ENCODE peak calls at places on chromosomes 1 and 21, in five cellular contexts. One of them, this sample, is unnamed.

GRCh38 chr1:189597083-189597482 is 880.6 kb downstream of the BRINP3 start:
- DNase-seq in HT-29: peak
- DNase-seq in stimulated activated CD4-positive, alpha-beta T cell treated with anti-CD3 and anti-CD28 coated beads, Interleukin-2, amount 100 ng/mL, for 48 hours: no peak
- DNase-seq in occipital lobe: no peak
- DNase-seq in T-helper 9 cell: no peak
- DNase-seq in this sample: no peak

GRCh38 chr21:45534591-45535331 is 7.5 kb downstream of the SLC19A1 start:
- DNase-seq in HT-29: peak
- DNase-seq in stimulated activated CD4-positive, alpha-beta T cell treated with anti-CD3 and anti-CD28 coated beads, Interleukin-2, amount 100 ng/mL, for 48 hours: no peak
- DNase-seq in occipital lobe: peak
- DNase-seq in T-helper 9 cell: no peak
- DNase-seq in this sample: no peak

GRCh38 chr1:220918285-220918951 is 39.2 kb downstream of the HLX start:
- DNase-seq in HT-29: no peak
- DNase-seq in stimulated activated CD4-positive, alpha-beta T cell treated with anti-CD3 and anti-CD28 coated beads, Interleukin-2, amount 100 ng/mL, for 48 hours: no peak
- DNase-seq in occipital lobe: no peak
- DNase-seq in T-helper 9 cell: no peak
- DNase-seq in this sample: no peak

GRCh38 chr1:14946567-14947285 is 206.8 kb upstream of the TMEM51 start:
- DNase-seq in HT-29: peak
- DNase-seq in stimulated activated CD4-positive, alpha-beta T cell treated with anti-CD3 and anti-CD28 coated beads, Interleukin-2, amount 100 ng/mL, for 48 hours: no peak
- DNase-seq in occipital lobe: no peak
- DNase-seq in T-helper 9 cell: no peak
- DNase-seq in this sample: no peak

GRCh38 chr1:119829636-119830035 is 18.4 kb upstream of the REG4 start:
- DNase-seq in HT-29: no peak
- DNase-seq in stimulated activated CD4-positive, alpha-beta T cell treated with anti-CD3 and anti-CD28 coated beads, Interleukin-2, amount 100 ng/mL, for 48 hours: no peak
- DNase-seq in occipital lobe: no peak
- DNase-seq in T-helper 9 cell: no peak
- DNase-seq in this sample: no peak

GRCh38 chr1:229862017-229862774 is 204.8 kb upstream of the GALNT2 start:
- DNase-seq in HT-29: no peak
- DNase-seq in stimulated activated CD4-positive, alpha-beta T cell treated with anti-CD3 and anti-CD28 coated beads, Interleukin-2, amount 100 ng/mL, for 48 hours: no peak
- DNase-seq in occipital lobe: no peak
- DNase-seq in T-helper 9 cell: no peak
- DNase-seq in this sample: no peak

GRCh38 chr21:37424987-37425386 is 58.4 kb downstream of the DYRK1A start:
- DNase-seq in HT-29: no peak
- DNase-seq in stimulated activated CD4-positive, alpha-beta T cell treated with anti-CD3 and anti-CD28 coated beads, Interleukin-2, amount 100 ng/mL, for 48 hours: no peak
- DNase-seq in occipital lobe: no peak
- DNase-seq in T-helper 9 cell: no peak
- DNase-seq in this sample: no peak

GRCh38 chr1:197915797-197916686 is 1.1 kb upstream of the LHX9 start:
- DNase-seq in HT-29: peak
- DNase-seq in stimulated activated CD4-positive, alpha-beta T cell treated with anti-CD3 and anti-CD28 coated beads, Interleukin-2, amount 100 ng/mL, for 48 hours: no peak
- DNase-seq in occipital lobe: no peak
- DNase-seq in T-helper 9 cell: no peak
- DNase-seq in this sample: no peak

GRCh38 chr1:57411262-57411661 is 12.6 kb downstream of the DAB1 start:
- DNase-seq in HT-29: peak
- DNase-seq in stimulated activated CD4-positive, alpha-beta T cell treated with anti-CD3 and anti-CD28 coated beads, Interleukin-2, amount 100 ng/mL, for 48 hours: no peak
- DNase-seq in occipital lobe: no peak
- DNase-seq in T-helper 9 cell: no peak
- DNase-seq in this sample: no peak

GRCh38 chr1:30085814-30086770 is 637.3 kb downstream of the MATN1 start:
- DNase-seq in HT-29: peak
- DNase-seq in stimulated activated CD4-positive, alpha-beta T cell treated with anti-CD3 and anti-CD28 coated beads, Interleukin-2, amount 100 ng/mL, for 48 hours: peak
- DNase-seq in occipital lobe: no peak
- DNase-seq in T-helper 9 cell: peak
- DNase-seq in this sample: no peak

GRCh38 chr1:151187205-151187604 is 2.8 kb downstream of the VPS72 start:
- DNase-seq in HT-29: no peak
- DNase-seq in stimulated activated CD4-positive, alpha-beta T cell treated with anti-CD3 and anti-CD28 coated beads, Interleukin-2, amount 100 ng/mL, for 48 hours: no peak
- DNase-seq in occipital lobe: no peak
- DNase-seq in T-helper 9 cell: no peak
- DNase-seq in this sample: no peak

GRCh38 chr1:23810818-23811420 is 10.4 kb upstream of the GALE start:
- DNase-seq in HT-29: peak
- DNase-seq in stimulated activated CD4-positive, alpha-beta T cell treated with anti-CD3 and anti-CD28 coated beads, Interleukin-2, amount 100 ng/mL, for 48 hours: peak
- DNase-seq in occipital lobe: no peak
- DNase-seq in T-helper 9 cell: no peak
- DNase-seq in this sample: peak

GRCh38 chr21:35637431-35637830 is 422.9 kb downstream of the SETD4 start:
- DNase-seq in HT-29: no peak
- DNase-seq in stimulated activated CD4-positive, alpha-beta T cell treated with anti-CD3 and anti-CD28 coated beads, Interleukin-2, amount 100 ng/mL, for 48 hours: no peak
- DNase-seq in occipital lobe: no peak
- DNase-seq in T-helper 9 cell: no peak
- DNase-seq in this sample: no peak

GRCh38 chr1:6801998-6802397 is 16.7 kb downstream of the CAMTA1 start:
- DNase-seq in HT-29: no peak
- DNase-seq in stimulated activated CD4-positive, alpha-beta T cell treated with anti-CD3 and anti-CD28 coated beads, Interleukin-2, amount 100 ng/mL, for 48 hours: no peak
- DNase-seq in occipital lobe: no peak
- DNase-seq in T-helper 9 cell: no peak
- DNase-seq in this sample: no peak

GRCh38 chr1:183089025-183089639 is 65.9 kb downstream of the LAMC1 start:
- DNase-seq in HT-29: peak
- DNase-seq in stimulated activated CD4-positive, alpha-beta T cell treated with anti-CD3 and anti-CD28 coated beads, Interleukin-2, amount 100 ng/mL, for 48 hours: no peak
- DNase-seq in occipital lobe: no peak
- DNase-seq in T-helper 9 cell: no peak
- DNase-seq in this sample: no peak

GRCh38 chr21:45670731-45671130 is 27.2 kb downstream of the PCBP3 start:
- DNase-seq in HT-29: no peak
- DNase-seq in stimulated activated CD4-positive, alpha-beta T cell treated with anti-CD3 and anti-CD28 coated beads, Interleukin-2, amount 100 ng/mL, for 48 hours: no peak
- DNase-seq in occipital lobe: no peak
- DNase-seq in T-helper 9 cell: no peak
- DNase-seq in this sample: no peak

GRCh38 chr1:197439708-197440107 is 171.7 kb downstream of the CRB1 start:
- DNase-seq in HT-29: no peak
- DNase-seq in stimulated activated CD4-positive, alpha-beta T cell treated with anti-CD3 and anti-CD28 coated beads, Interleukin-2, amount 100 ng/mL, for 48 hours: no peak
- DNase-seq in occipital lobe: no peak
- DNase-seq in T-helper 9 cell: no peak
- DNase-seq in this sample: no peak

GRCh38 chr1:88302843-88303486 is 381.1 kb upstream of the PKN2 start:
- DNase-seq in HT-29: peak
- DNase-seq in stimulated activated CD4-positive, alpha-beta T cell treated with anti-CD3 and anti-CD28 coated beads, Interleukin-2, amount 100 ng/mL, for 48 hours: no peak
- DNase-seq in occipital lobe: peak
- DNase-seq in T-helper 9 cell: no peak
- DNase-seq in this sample: no peak

This sample was measured in CD8-positive, alpha-beta T cell.